ENCODE peak calls at places on chromosomes 4 and X, in four cellular contexts. S, R, I and Y are unnamed samples.

GRCh38 chr4:141126769-141127168 is 6.5 kb downstream of the RNF150 start:
- DNase-seq in R (peak; percentile 31), S (no peak), I (no peak), Y (no peak)

GRCh38 chr4:17577660-17578481 is 873 bp downstream of the LAP3 start:
- DNase-seq in S (peak; percentile 42), I (no peak), R (peak; percentile 24), Y (no peak)

GRCh38 chr4:6987566-6987920 is 55.6 kb upstream of the TADA2B start:
- DNase-seq in R (peak; percentile 48), I (no peak), S (no peak), Y (no peak)

GRCh38 chr4:83043801-83044407 is 8.9 kb downstream of the COPS4 start:
- DNase-seq in R (no peak), I (no peak), S (no peak), Y (no peak)

GRCh38 chrX:3449287-3449686 is 102.8 kb upstream of the MXRA5 start:
- DNase-seq in I (no peak), S (no peak), R (no peak), Y (no peak)

GRCh38 chr4:45442466-45442865 is 681.4 kb downstream of the GABRG1 start:
- DNase-seq in I (no peak), R (peak; percentile 34), S (peak; percentile 4), Y (no peak)

GRCh38 chrX:81414630-81415029 is 212.7 kb downstream of the SH3BGRL start:
- DNase-seq in S (no peak), R (no peak), I (no peak), Y (no peak)

GRCh38 chr4:122456228-122457106 is at the start of gene IL2:
- DNase-seq in I (no peak), S (no peak), R (no peak), Y (no peak)

GRCh38 chr4:548976-549375 is 27.1 kb downstream of the TMEM271 start:
- DNase-seq in S (no peak), R (no peak), I (no peak), Y (no peak)

GRCh38 chrX:112852850-112853249 is 12.2 kb upstream of the AMOT start:
- DNase-seq in S (no peak), R (no peak), I (no peak), Y (no peak)

GRCh38 chr4:112855058-112855457 is 194.4 kb upstream of the ANK2 start:
- DNase-seq in S (no peak), R (no peak), I (no peak), Y (no peak)

GRCh38 chr4:45741897-45742296 is 382.0 kb downstream of the GABRG1 start:
- DNase-seq in R (peak; percentile 6), I (no peak), S (peak; percentile 5), Y (no peak)

GRCh38 chr4:87497141-87497540 is 32.0 kb downstream of the SPARCL1 start:
- DNase-seq in I (no peak), S (peak; percentile 35), R (no peak), Y (no peak)

GRCh38 chrX:23548164-23548563 is 119.1 kb upstream of the PRDX4 start:
- DNase-seq in S (no peak), I (no peak), R (no peak), Y (no peak)

GRCh38 chrX:23919706-23920320 is 12.0 kb downstream of the CXorf58 start:
- DNase-seq in R (peak; percentile 22), I (no peak), S (no peak), Y (no peak)

GRCh38 chrX:57573754-57574153 is 18.1 kb upstream of the ZXDB start:
- DNase-seq in I (no peak), S (no peak), R (peak; percentile 13), Y (no peak)

GRCh38 chrX:8586953-8587352 is 122.3 kb downstream of the VCX3B start:
- DNase-seq in R (no peak), S (no peak), I (no peak), Y (no peak)

GRCh38 chrX:136954930-136955329 is 74.4 kb upstream of the RBMX start:
- DNase-seq in S (no peak), R (peak; percentile 31), I (no peak), Y (no peak)

GRCh38 chrX:1673337-1673736 is 58.5 kb downstream of the ASMT start:
- DNase-seq in S (peak; percentile 46), R (peak; percentile 19), I (no peak), Y (no peak)

GRCh38 chrX:151694121-151694520 is 1.1 kb upstream of the PRRG3 start:
- DNase-seq in S (no peak), I (no peak), R (no peak), Y (no peak)

GRCh38 chr4:10083331-10083769 is 33.2 kb downstream of the WDR1 start:
- DNase-seq in I (no peak), R (no peak), S (no peak), Y (no peak)

GRCh38 chr4:6779667-6780565 is 2.6 kb upstream of the KIAA0232 start:
- DNase-seq in R (no peak), S (peak; percentile 46), I (no peak), Y (no peak)

GRCh38 chr4:53315300-53315699 is 50.6 kb downstream of the SCFD2 start:
- DNase-seq in S (peak; percentile 19), R (no peak), I (no peak), Y (no peak)

GRCh38 chr4:21366312-21366711 is 582.3 kb downstream of the KCNIP4 start:
- DNase-seq in I (no peak), S (peak; percentile 7), R (no peak), Y (no peak)

GRCh38 chr4:92988301-92988700 is 684.5 kb downstream of the GRID2 start:
- DNase-seq in R (no peak), S (no peak), I (no peak), Y (no peak)

GRCh38 chr4:98673978-98674377 is 15.6 kb upstream of the TSPAN5 start:
- DNase-seq in I (no peak), S (no peak), R (no peak), Y (no peak)

GRCh38 chr4:6938237-6938636 is 28.6 kb downstream of the TBC1D14 start:
- DNase-seq in R (no peak), S (no peak), I (no peak), Y (no peak)

GRCh38 chr4:1112174-1112820 is 1.1 kb downstream of the RNF212 start:
- DNase-seq in R (no peak), I (no peak), S (no peak), Y (no peak)

GRCh38 chrX:13778916-13779315 is 38.0 kb downstream of the GPM6B start:
- DNase-seq in R (peak; percentile 45), S (peak; percentile 33), I (no peak), Y (no peak)